ENCODE peak calls at places on chromosomes 7 and 10, in six cellular contexts. N is suprapubic skin, E is A549, O is right lobe of liver, M is IMR-90, V is stomach. K is an unnamed sample.
A peak's percentile ranks its signal among the peaks of the same experiment; 100 is the strongest.

GRCh38 chr7:74092321-74092963 is 8.8 kb downstream of the LIMK1 start:
- DNase-seq in O (peak; percentile 52), M (no peak), V (no peak), E (no peak), N (no peak), K (no peak)

GRCh38 chr10:72260588-72261322 is 13.0 kb upstream of the DDIT4 start:
- DNase-seq in E (peak; percentile 99), N (peak; percentile 88), M (peak; percentile 62), O (peak; percentile 87), V (peak; percentile 83), K (peak; percentile 64)

GRCh38 chr10:47354162-47354561 is 6.0 kb downstream of the RBP3 start:
- DNase-seq in M (peak; percentile 5), E (peak; percentile 45), N (peak; percentile 56), O (no peak), V (no peak), K (no peak)

GRCh38 chr7:142566291-142566690 is 183.0 kb upstream of the PRSS1 start:
- DNase-seq in N (no peak), O (no peak), V (no peak), M (no peak), E (no peak), K (no peak)

GRCh38 chr10:13728898-13729535 is 142.3 kb downstream of the PRPF18 start:
- DNase-seq in E (no peak), N (no peak), V (no peak), M (no peak), O (no peak), K (no peak)

GRCh38 chr7:141785711-141786552 is 4.1 kb upstream of the TAS2R5 start:
- DNase-seq in O (no peak), N (no peak), V (no peak), E (peak; percentile 64), M (peak; percentile 55), K (no peak)

GRCh38 chr7:144842377-144842851 is 6.6 kb upstream of the TPK1 start:
- DNase-seq in V (peak; percentile 72), O (peak; percentile 40), M (no peak), N (no peak), E (peak; percentile 19), K (peak; percentile 51)

GRCh38 chr7:132756482-132756990 is 180.3 kb upstream of the PLXNA4 start:
- DNase-seq in V (no peak), N (no peak), O (no peak), E (no peak), M (no peak), K (no peak)

GRCh38 chr10:27529010-27529783 is 25.1 kb downstream of the RAB18 start:
- DNase-seq in E (peak; percentile 59), V (no peak), N (no peak), O (no peak), M (peak; percentile 31), K (no peak)

GRCh38 chr10:78313636-78314035 is 280.0 kb downstream of the RPS24 start:
- DNase-seq in E (no peak), V (no peak), N (no peak), M (no peak), O (no peak), K (peak; percentile 0)

GRCh38 chr10:29440981-29441380 is 152.1 kb downstream of the LYZL1 start:
- DNase-seq in V (no peak), E (no peak), N (no peak), O (no peak), M (no peak), K (no peak)

GRCh38 chr10:132422931-132423813 is 26.2 kb downstream of the PWWP2B start:
- DNase-seq in M (no peak), E (no peak), V (no peak), O (no peak), N (no peak), K (no peak)

GRCh38 chr7:134932707-134933370 is 53.5 kb upstream of the AGBL3 start:
- DNase-seq in O (no peak), M (peak; percentile 37), N (no peak), V (no peak), E (no peak), K (no peak)

GRCh38 chr10:101096378-101096777 is 34.6 kb downstream of the KAZALD1 start:
- DNase-seq in E (no peak), N (no peak), V (no peak), O (no peak), M (no peak), K (no peak)

GRCh38 chr7:134948736-134949135 is 37.6 kb upstream of the AGBL3 start:
- DNase-seq in V (no peak), O (no peak), N (no peak), M (peak; percentile 37), E (peak; percentile 21), K (no peak)

GRCh38 chr10:32167450-32167849 is 111.2 kb upstream of the KIF5B start:
- DNase-seq in O (no peak), V (no peak), M (no peak), E (no peak), N (peak; percentile 65), K (no peak)
- TF ChIP-seq POLR2A in O (no peak), V (no peak), M (no peak), E (no peak), N (no peak), K (no peak)

DNA sequence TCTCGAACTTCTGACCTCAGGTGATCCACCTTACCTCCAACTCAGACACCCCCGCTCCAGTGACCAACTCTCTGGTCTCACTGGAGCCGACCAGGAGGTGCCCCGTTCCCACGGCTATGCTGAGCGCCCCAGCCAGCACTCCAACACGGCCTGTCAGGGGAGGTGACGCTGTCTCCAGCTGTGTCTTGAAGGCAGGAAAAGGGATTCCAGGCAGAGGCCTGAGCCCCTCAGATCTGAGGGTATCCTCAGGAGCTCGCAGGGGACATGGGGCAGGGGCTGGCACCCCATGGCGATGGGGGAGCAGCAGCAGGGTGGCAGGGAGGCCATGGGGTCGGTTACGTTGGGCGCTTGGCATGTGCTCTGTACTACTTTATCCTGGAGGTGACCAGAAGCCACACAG is 94.3 kb upstream of the RHEB start:
- DNase-seq in E (no peak), O (no peak), V (no peak), M (no peak), N (no peak), K (no peak)
- H3K4me1 ChIP-seq in E (peaks cover under 1% of the 10 kb centered on the region), O (no peaks in the 10 kb centered on the region), V (peaks cover 7% of the 10 kb centered on the region), M (no peaks in the 10 kb centered on the region), N (no peaks in the 10 kb centered on the region), K (no peaks in the 10 kb centered on the region)

DNA sequence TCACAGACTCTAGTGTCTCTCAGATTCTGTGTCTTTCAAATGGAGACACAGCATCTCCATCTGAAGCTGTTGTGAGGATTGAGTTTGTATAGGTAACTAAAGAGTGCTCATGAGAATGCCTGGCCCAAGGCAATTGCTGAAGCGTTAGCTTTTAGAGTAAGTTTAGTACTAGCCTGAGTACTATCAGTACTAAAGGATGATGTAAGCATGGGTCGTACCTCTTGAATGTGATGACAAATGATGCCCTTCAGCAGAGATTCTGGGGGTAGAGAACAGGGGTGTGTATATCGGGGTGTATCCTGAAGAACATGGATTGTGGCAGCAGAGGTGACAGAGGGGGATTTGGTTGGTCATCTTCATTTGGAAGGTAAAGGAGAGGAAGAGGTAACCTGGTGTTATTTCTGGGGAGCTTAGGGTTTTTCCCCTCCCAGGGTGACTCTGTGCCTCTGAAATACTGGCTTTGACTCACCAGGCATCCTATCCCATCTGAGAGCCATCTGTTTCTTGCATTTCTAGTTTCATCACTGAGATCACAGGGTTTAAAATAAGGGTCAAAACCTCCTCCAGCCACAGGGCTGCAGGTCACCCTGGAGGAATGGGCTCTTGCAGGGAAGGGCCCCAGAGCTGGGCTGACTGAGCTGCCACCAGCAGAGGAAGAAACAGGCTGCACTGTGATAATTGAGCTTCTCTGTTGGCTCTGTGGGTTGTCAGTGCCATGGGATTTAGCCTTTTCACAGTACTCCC is 756.0 kb downstream of the KCNMA1 start:
- DNase-seq in E (no peak), M (peak; percentile 56), N (no peak), V (no peak), O (no peak), K (no peak)
- TF ChIP-seq POLR2A in E (no peak), M (no peak), N (no peak), V (no peak), O (no peak), K (no peak)

GRCh38 chr10:110275140-110275729 is 29.5 kb downstream of the SMNDC1 start:
- DNase-seq in N (no peak), E (no peak), V (no peak), M (no peak), O (no peak), K (no peak)
- H3K4me1 ChIP-seq in N (peaks cover 30% of the 10 kb centered on the region), E (peaks cover 2% of the 10 kb centered on the region), V (peaks cover 1% of the 10 kb centered on the region), M (peaks cover 1% of the 10 kb centered on the region), O (no peaks in the 10 kb centered on the region), K (no peaks in the 10 kb centered on the region)

DNA sequence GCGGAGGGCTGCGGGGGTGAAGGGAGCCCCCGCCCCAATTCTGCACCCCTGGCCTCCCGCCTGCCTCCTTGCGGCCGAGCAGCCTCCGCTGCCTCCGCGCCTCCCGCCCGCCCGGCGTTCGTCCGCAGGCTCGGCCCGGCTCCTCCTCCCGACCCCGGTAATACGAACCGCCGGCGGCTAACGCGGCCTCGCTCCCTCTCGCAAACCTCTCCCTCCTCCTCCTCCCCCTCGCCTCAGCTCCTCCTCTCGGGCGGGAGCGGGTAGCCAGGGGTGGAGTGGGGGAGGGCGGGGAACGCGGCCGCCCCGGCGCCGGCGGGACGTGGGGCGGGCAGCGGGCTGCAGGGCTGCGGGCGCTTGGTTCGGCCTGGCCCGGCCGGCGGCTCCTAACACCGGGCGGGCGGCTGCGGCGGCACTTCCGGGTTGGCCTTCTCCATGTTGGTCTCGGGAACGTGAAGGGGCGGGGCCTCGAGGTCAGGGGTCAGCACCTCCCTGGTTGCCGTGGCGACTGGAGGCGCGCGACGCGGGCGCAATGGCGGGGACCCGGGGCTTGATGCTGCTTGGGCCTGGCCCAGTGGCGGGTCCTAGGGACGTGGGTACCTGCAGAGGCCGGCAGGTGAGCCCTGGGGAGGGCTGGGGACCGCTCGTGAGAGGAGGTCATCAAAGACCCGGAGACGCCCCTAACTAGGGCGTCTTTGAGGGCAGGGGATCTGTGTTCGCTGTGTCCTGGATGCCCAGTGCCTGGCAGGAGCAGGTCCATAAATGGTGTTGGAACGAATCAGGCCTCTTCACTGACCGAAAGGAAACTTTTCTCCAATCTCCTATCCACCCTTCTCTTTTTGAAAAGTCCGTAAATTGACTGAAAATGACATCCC is at the start of gene RAB11FIP2:
- DNase-seq in E (peak; percentile 93), O (peak; percentile 98), V (peak; percentile 97), M (peak; percentile 82), N (peak; percentile 99), K (peak; percentile 94)
- TF ChIP-seq POLR2A in E (peak; percentile 67), O (peak; percentile 82), V (no peak), M (no peak), N (no peak), K (peak; percentile 59)

DNA sequence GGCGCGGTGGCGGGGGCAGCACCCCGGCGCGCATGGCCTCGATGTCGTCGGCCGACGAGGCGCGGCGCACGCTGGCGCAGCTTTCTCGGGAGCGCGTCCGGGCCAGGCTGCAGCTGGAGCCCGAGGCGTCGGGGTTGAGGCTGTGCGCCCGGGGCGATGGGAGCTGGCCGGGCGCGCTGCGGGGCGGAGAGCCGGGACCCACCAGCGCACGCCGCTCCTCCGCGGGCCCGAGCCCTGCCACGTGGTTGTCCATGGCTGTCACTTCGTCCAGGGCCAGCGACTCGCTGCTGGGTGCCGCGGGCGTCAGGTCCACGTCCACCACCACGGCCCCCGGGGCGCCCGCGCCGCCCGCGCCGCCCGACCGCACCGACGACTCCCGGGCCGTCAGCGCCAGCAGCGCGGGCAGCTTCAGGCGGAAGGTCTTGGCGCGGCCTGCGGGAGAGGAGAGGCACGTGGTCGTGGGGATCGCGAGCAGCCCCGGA is 20.0 kb downstream of the KCNH2 start:
- DNase-seq in V (no peak), E (no peak), M (no peak), O (no peak), N (no peak), K (no peak)
- H3K4me1 ChIP-seq in V (peaks cover 19% of the 10 kb centered on the region), E (no peaks in the 10 kb centered on the region), M (peaks cover 20% of the 10 kb centered on the region), O (no peaks in the 10 kb centered on the region), N (peaks cover 23% of the 10 kb centered on the region), K (no peaks in the 10 kb centered on the region)

K was measured in prostate gland.